ENCODE peak calls at places on chromosomes 7 and 10, in six cellular contexts. U is occipital lobe; T is activated CD4-positive, alpha-beta T cell treated with anti-CD3 and anti-CD28 coated beads, Interleukin-2, amount 10 ng/mL, durations not matched to agents 24 days and 14 days; B is tibial nerve; A is NCI-H1417; X is cardiac septum. M is an unnamed sample.

GRCh38 chr10:133129854-133130495 is 30.0 kb upstream of the KNDC1 start:
- DNase-seq in T (no peak), B (no peak), U (no peak), A (no peak), X (peak; percentile 49), M (no peak)

GRCh38 chr10:115942106-115942505 is 330.9 kb downstream of the GFRA1 start:
- DNase-seq in T (no peak), U (no peak), X (no peak), A (no peak), B (no peak), M (no peak)

GRCh38 chr7:108375668-108376067 is 80.6 kb downstream of the NRCAM start:
- DNase-seq in T (no peak), X (no peak), A (no peak), U (no peak), B (no peak), M (no peak)

GRCh38 chr7:30144659-30145321 is 10.0 kb downstream of the MTURN start:
- DNase-seq in X (no peak), A (no peak), U (no peak), T (no peak), B (no peak), M (no peak)

GRCh38 chr10:5536486-5536885 is 11.7 kb downstream of the CALML3 start:
- DNase-seq in T (no peak), X (no peak), B (no peak), U (no peak), A (no peak), M (no peak)

GRCh38 chr7:76047305-76047810 is 442 bp downstream of the STYXL1 start:
- DNase-seq in B (no peak), T (peak; percentile 72), A (no peak), U (no peak), X (no peak), M (no peak)

GRCh38 chr10:52818019-52818418 is 45.4 kb upstream of the MBL2 start:
- DNase-seq in B (no peak), X (no peak), A (peak; percentile 27), U (no peak), T (peak; percentile 58), M (no peak)

GRCh38 chr10:52644678-52645434 is 127.7 kb downstream of the MBL2 start:
- DNase-seq in X (no peak), B (peak; percentile 32), U (no peak), A (peak; percentile 7), T (peak; percentile 70), M (no peak)

GRCh38 chr10:69757553-69758309 is 44.0 kb upstream of the COL13A1 start:
- DNase-seq in X (peak; percentile 80), T (no peak), U (no peak), B (peak; percentile 6), A (peak; percentile 43), M (peak; percentile 12)

GRCh38 chr10:32112055-32112454 is 55.8 kb upstream of the KIF5B start:
- DNase-seq in T (no peak), X (no peak), B (no peak), A (no peak), U (no peak), M (no peak)

M was measured in hypothalamus.